ENCODE peak calls at places on chromosomes 12 and 14, in six cellular contexts. X is stomach, T is sigmoid colon, W is ovary, U is transverse colon, A is A549. Z is an unnamed sample.
A peak's percentile ranks its signal among the peaks of the same experiment; 100 is the strongest.

GRCh38 chr12:43937947-43938346 is 102.1 kb downstream of the TMEM117 start:
- DNase-seq in X (no peak), U (no peak), W (no peak), A (peak; percentile 16), T (no peak), Z (no peak)

GRCh38 chr12:16588812-16589211 is 17.1 kb downstream of the LMO3 start:
- DNase-seq in W (no peak), X (no peak), T (peak; percentile 55), U (no peak), A (no peak), Z (no peak)

GRCh38 chr12:30813741-30814687 is 59.3 kb upstream of the CAPRIN2 start:
- DNase-seq in T (no peak), X (no peak), A (no peak), W (no peak), U (no peak), Z (no peak)

GRCh38 chr12:45986646-45987338 is 3.6 kb downstream of the SCAF11 start:
- DNase-seq in X (no peak), A (no peak), T (no peak), U (no peak), W (no peak), Z (no peak)

GRCh38 chr14:104214411-104214810 is 76.0 kb downstream of the KIF26A start:
- DNase-seq in U (peak; percentile 39), W (no peak), X (no peak), T (no peak), A (no peak), Z (no peak)

GRCh38 chr12:57543666-57544065 is 3.3 kb downstream of the DCTN2 start:
- DNase-seq in X (no peak), T (no peak), U (no peak), A (no peak), W (no peak), Z (no peak)

GRCh38 chr12:51817027-51817953 is 31.2 kb downstream of the FIGNL2 start:
- DNase-seq in W (no peak), U (no peak), T (no peak), A (no peak), X (no peak), Z (no peak)

GRCh38 chr12:12503384-12504078 is 59.1 kb downstream of the DUSP16 start:
- DNase-seq in W (no peak), U (no peak), T (no peak), X (no peak), A (no peak), Z (no peak)

GRCh38 chr14:77007339-77007974 is 21.1 kb downstream of the IRF2BPL start:
- DNase-seq in X (no peak), A (no peak), U (peak; percentile 62), W (no peak), T (no peak), Z (no peak)

GRCh38 chr14:59085207-59085739 is 103.2 kb upstream of the DAAM1 start:
- DNase-seq in A (no peak), X (no peak), W (no peak), T (no peak), U (no peak), Z (no peak)

GRCh38 chr12:79397609-79398008 is 293.2 kb downstream of the PAWR start:
- DNase-seq in T (no peak), A (no peak), X (no peak), U (no peak), W (no peak), Z (no peak)

GRCh38 chr12:14768823-14769405 is 34.4 kb downstream of the WBP11 start:
- DNase-seq in X (peak; percentile 33), A (peak; percentile 33), W (peak; percentile 23), U (peak; percentile 29), T (peak; percentile 65), Z (no peak)

GRCh38 chr14:84340938-84341337 is 1189.0 kb upstream of the FLRT2 start:
- DNase-seq in T (no peak), X (no peak), A (no peak), W (no peak), U (no peak), Z (no peak)

GRCh38 chr12:102690267-102690666 is 209.9 kb upstream of the IGF1 start:
- DNase-seq in T (no peak), W (no peak), X (peak; percentile 27), A (no peak), U (no peak), Z (no peak)

GRCh38 chr12:19792028-19792427 is 352.7 kb downstream of the AEBP2 start:
- DNase-seq in W (no peak), T (no peak), A (no peak), X (no peak), U (no peak), Z (no peak)

GRCh38 chr12:96989916-96990315 is 82.9 kb downstream of the NEDD1 start:
- DNase-seq in W (no peak), U (no peak), A (peak; percentile 54), X (no peak), T (no peak), Z (no peak)

GRCh38 chr12:132776816-132777568 is 15.4 kb upstream of the ANKLE2 start:
- DNase-seq in X (no peak), A (no peak), U (no peak), W (peak; percentile 81), T (peak; percentile 82), Z (peak; percentile 19)

GRCh38 chr12:8914716-8915526 is 612 bp downstream of the PHC1 start:
- DNase-seq in A (peak; percentile 71), W (peak; percentile 34), X (peak; percentile 49), T (peak; percentile 77), U (peak; percentile 62), Z (peak; percentile 31)

GRCh38 chr12:100795193-100796179 is 910 bp downstream of the ANO4 start:
- DNase-seq in T (no peak), X (no peak), A (no peak), U (no peak), W (no peak), Z (no peak)

GRCh38 chr14:96811265-96811664 is 14.1 kb downstream of the VRK1 start:
- DNase-seq in X (no peak), U (no peak), T (no peak), A (no peak), W (no peak), Z (no peak)

GRCh38 chr12:121187501-121187900 is 22.4 kb upstream of the P2RX4 start:
- DNase-seq in U (no peak), A (no peak), W (no peak), T (no peak), X (no peak), Z (no peak)

GRCh38 chr14:99478133-99478532 is 2.5 kb downstream of the SETD3 start:
- DNase-seq in W (no peak), U (no peak), A (no peak), X (no peak), T (no peak), Z (no peak)

GRCh38 chr14:99480856-99481744 is at the start of the genes CCNK and SETD3:
- DNase-seq in A (peak; percentile 100), U (peak; percentile 100), X (peak; percentile 100), W (peak; percentile 100), T (peak; percentile 100), Z (peak; percentile 98)

GRCh38 chr14:99479903-99480855 is 480 bp downstream of the SETD3 start:
- DNase-seq in U (peak; percentile 63), X (peak; percentile 54), A (peak; percentile 39), W (peak; percentile 56), T (peak; percentile 88), Z (no peak)

GRCh38 chr14:99481745-99482099 is 513 bp downstream of the CCNK start:
- DNase-seq in A (peak; percentile 39), X (no peak), T (no peak), U (no peak), W (no peak), Z (no peak)

DNA sequence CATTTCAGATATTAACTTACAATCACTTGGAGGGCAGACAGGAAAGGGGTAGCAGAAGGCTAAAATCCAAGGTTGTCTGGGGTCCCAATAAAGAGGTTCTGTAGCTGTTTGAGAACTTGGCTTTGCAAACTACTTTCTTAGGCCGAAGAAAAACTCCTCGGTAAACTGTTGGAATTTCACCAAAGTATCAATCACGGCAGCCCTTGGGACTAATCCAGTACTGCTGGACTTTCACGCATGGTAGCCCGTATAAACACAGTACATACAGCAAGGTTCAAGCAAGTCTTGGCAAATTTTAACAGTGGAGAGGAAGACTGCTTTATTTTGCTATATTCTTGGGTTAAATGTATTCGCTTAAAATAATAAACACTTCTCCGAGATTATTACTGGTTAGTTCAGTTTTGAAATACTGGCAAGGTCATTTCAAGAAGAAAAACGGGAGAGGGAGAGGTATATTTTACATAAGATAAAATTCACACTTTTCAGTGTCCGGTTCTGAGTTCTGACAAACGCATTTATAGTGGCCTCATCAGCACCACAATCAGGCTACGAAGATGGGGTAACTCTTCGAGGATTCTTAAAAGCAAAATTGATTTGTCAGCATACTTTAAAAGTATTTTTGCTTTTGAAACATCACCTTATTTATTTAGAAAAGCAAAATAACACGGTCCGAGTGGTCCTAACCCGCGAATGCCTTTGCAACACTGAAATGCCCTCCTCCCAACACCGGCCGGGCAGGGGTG is 1.3 kb downstream of the SETD3 start:
- DNase-seq in X (no peak), T (no peak), U (no peak), W (no peak), A (no peak), Z (no peak)
- H3K4me1 ChIP-seq in X (peaks cover 81% of the 10 kb centered on the region), T (peaks cover 47% of the 10 kb centered on the region), U (peaks cover 52% of the 10 kb centered on the region), W (peaks cover 8% of the 10 kb centered on the region), A (peaks cover 28% of the 10 kb centered on the region), Z (no peaks in the 10 kb centered on the region)

DNA sequence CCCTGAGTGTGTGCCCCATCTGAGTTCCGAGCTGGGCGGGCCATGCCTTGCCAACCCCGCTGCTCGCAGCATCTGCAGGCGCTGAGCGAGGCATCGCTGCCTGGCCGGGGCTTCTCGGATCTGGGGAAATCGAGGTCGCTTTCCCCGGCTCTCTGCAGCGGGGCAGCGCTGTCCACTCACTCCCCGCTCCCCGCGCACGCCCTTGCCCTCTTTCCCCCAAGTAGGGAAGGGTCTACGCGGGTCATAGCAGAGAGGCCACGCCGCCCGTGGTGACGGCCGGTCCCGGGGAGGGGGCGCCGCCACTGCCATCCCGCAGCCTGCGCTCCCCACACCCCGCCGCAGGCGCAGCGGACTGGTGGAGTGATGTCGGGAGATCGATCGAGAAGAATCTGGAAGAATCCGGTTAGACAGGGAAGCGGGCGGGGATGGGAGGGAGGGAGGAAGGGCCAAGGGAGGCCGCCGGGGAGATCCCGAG is 472 bp upstream of the FKBP4 start:
- DNase-seq in W (no peak), U (peak; percentile 26), X (no peak), T (no peak), A (no peak), Z (no peak)
- TF ChIP-seq POLR2A in W (no peak), U (no peak), X (no peak), T (no peak), A (no peak), Z (peak; percentile 33)

DNA sequence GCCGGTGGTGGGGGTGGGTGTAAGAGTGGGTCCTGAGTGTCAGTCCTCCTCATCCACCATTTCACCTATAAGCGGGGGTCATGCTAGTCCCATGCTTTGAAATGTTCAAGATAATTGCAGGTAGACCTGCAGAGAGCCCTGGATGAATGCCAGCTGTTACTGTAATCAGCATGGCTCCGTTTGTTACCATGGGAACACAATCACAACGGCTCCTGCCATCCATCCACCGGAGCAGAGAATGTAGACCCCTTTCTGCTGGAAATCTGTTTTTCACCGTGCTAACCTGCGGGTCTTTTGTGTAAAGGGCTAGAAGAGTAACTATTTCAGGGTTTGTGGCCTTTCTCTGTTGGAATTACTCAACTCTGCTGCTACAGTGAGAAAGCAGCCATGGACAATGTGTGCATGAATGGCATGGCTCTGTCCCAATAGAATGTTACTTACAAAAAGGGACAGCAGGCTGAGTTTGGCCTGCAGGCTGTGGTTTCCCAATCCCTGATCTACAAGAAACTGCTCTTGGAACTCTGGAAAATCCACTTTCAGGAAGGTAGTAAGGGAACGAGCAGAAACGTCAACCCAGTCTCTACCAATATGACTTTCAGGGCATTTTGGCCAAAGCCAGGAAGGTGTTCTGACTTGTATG is 36.1 kb downstream of the KCTD10 start:
- DNase-seq in T (no peak), U (no peak), W (no peak), A (no peak), X (no peak), Z (no peak)
- TF ChIP-seq EP300 in T (no peak), U (no peak), W (no peak), A (no peak), X (no peak), Z (no peak)

GRCh38 chr12:59698599-59698998 is 102.8 kb downstream of the SLC16A7 start:
- DNase-seq in W (no peak), A (no peak), X (no peak), U (no peak), T (no peak), Z (no peak)
- H3K4me1 ChIP-seq in W (no peaks in the 10 kb centered on the region), A (no peaks in the 10 kb centered on the region), X (peaks cover 7% of the 10 kb centered on the region), U (no peaks in the 10 kb centered on the region), T (no peaks in the 10 kb centered on the region), Z (no peaks in the 10 kb centered on the region)

Z was measured in tibial nerve.